ENCODE peak calls at places on chromosomes 2 and 18, in five cellular contexts. One of them, this sample, is unnamed. For H3K27me3, the result is how much of the 10 kb centered on the place peaks cover.

GRCh38 chr2:165640232-165640923 is 153.7 kb downstream of the GALNT3 start:
- DNase-seq in adrenal gland: no peak
- DNase-seq in upper lobe of left lung: no peak
- DNase-seq in tibial nerve: no peak
- DNase-seq in cardiac muscle cell: peak
- DNase-seq in this sample: no peak

GRCh38 chr2:18349421-18349820 is 211.0 kb downstream of the RDH14 start:
- DNase-seq in adrenal gland: no peak
- DNase-seq in upper lobe of left lung: no peak
- DNase-seq in tibial nerve: no peak
- DNase-seq in cardiac muscle cell: peak
- DNase-seq in this sample: no peak

GRCh38 chr2:238462782-238463396 is 36.2 kb downstream of the ASB1 start:
- DNase-seq in adrenal gland: no peak
- DNase-seq in upper lobe of left lung: no peak
- DNase-seq in tibial nerve: peak
- DNase-seq in cardiac muscle cell: peak
- DNase-seq in this sample: peak

GRCh38 chr18:74652392-74652988 is 54.8 kb downstream of the ZNF407 start:
- DNase-seq in adrenal gland: no peak
- DNase-seq in upper lobe of left lung: no peak
- DNase-seq in tibial nerve: peak
- DNase-seq in cardiac muscle cell: peak
- DNase-seq in this sample: no peak

GRCh38 chr2:138829326-138829725 is 49.1 kb upstream of the NXPH2 start:
- DNase-seq in adrenal gland: peak
- DNase-seq in upper lobe of left lung: no peak
- DNase-seq in tibial nerve: no peak
- DNase-seq in cardiac muscle cell: peak
- DNase-seq in this sample: no peak

GRCh38 chr2:191302459-191303155 is 57.4 kb downstream of the MYO1B start:
- DNase-seq in adrenal gland: no peak
- DNase-seq in upper lobe of left lung: no peak
- DNase-seq in tibial nerve: no peak
- DNase-seq in cardiac muscle cell: peak
- DNase-seq in this sample: no peak

GRCh38 chr2:196176142-196176738 is 4.9 kb upstream of the STK17B start:
- DNase-seq in adrenal gland: no peak
- DNase-seq in upper lobe of left lung: peak
- DNase-seq in tibial nerve: no peak
- DNase-seq in cardiac muscle cell: no peak
- DNase-seq in this sample: no peak

GRCh38 chr2:46538393-46538792 is 59.0 kb downstream of the TMEM247 start:
- DNase-seq in adrenal gland: peak
- DNase-seq in upper lobe of left lung: no peak
- DNase-seq in tibial nerve: peak
- DNase-seq in cardiac muscle cell: no peak
- DNase-seq in this sample: no peak

GRCh38 chr2:51350100-51350499 is 318.2 kb upstream of the NRXN1 start:
- DNase-seq in adrenal gland: no peak
- DNase-seq in upper lobe of left lung: no peak
- DNase-seq in tibial nerve: no peak
- DNase-seq in cardiac muscle cell: no peak
- DNase-seq in this sample: no peak

GRCh38 chr2:208671312-208671711 is 264.7 kb downstream of the PTH2R start:
- DNase-seq in adrenal gland: no peak
- DNase-seq in upper lobe of left lung: no peak
- DNase-seq in tibial nerve: no peak
- DNase-seq in cardiac muscle cell: no peak
- DNase-seq in this sample: no peak

GRCh38 chr18:6145645-6146308 is 250.5 kb upstream of the TMEM200C start:
- DNase-seq in adrenal gland: no peak
- DNase-seq in upper lobe of left lung: peak
- DNase-seq in tibial nerve: no peak
- DNase-seq in cardiac muscle cell: no peak
- DNase-seq in this sample: no peak

GRCh38 chr2:203566161-203566560 is 31.1 kb upstream of the RAPH1 start:
- DNase-seq in adrenal gland: no peak
- DNase-seq in upper lobe of left lung: no peak
- DNase-seq in tibial nerve: no peak
- DNase-seq in cardiac muscle cell: no peak
- DNase-seq in this sample: no peak

GRCh38 chr2:181970160-181970794 is 15.4 kb upstream of the PPP1R1C start:
- DNase-seq in adrenal gland: no peak
- DNase-seq in upper lobe of left lung: no peak
- DNase-seq in tibial nerve: no peak
- DNase-seq in cardiac muscle cell: no peak
- DNase-seq in this sample: no peak

GRCh38 chr18:79902640-79903039 is 48.8 kb downstream of the SLC66A2 start:
- DNase-seq in adrenal gland: no peak
- DNase-seq in upper lobe of left lung: peak
- DNase-seq in tibial nerve: no peak
- DNase-seq in cardiac muscle cell: no peak
- DNase-seq in this sample: no peak

GRCh38 chr2:58853420-58853819 is 612.3 kb upstream of the FANCL start:
- DNase-seq in adrenal gland: no peak
- DNase-seq in upper lobe of left lung: no peak
- DNase-seq in tibial nerve: no peak
- DNase-seq in cardiac muscle cell: peak
- DNase-seq in this sample: no peak

GRCh38 chr2:192265751-192266150 is 71.0 kb upstream of the TMEFF2 start:
- DNase-seq in adrenal gland: no peak
- DNase-seq in upper lobe of left lung: no peak
- DNase-seq in tibial nerve: no peak
- DNase-seq in cardiac muscle cell: no peak
- DNase-seq in this sample: no peak

GRCh38 chr18:74897971-74898657 is 300.4 kb downstream of the ZNF407 start:
- DNase-seq in adrenal gland: no peak
- DNase-seq in upper lobe of left lung: no peak
- DNase-seq in tibial nerve: no peak
- DNase-seq in cardiac muscle cell: no peak
- DNase-seq in this sample: peak

GRCh38 chr2:46798041-46798440 is 117.6 kb downstream of the MCFD2 start:
- DNase-seq in adrenal gland: no peak
- DNase-seq in upper lobe of left lung: no peak
- DNase-seq in tibial nerve: no peak
- DNase-seq in cardiac muscle cell: no peak
- DNase-seq in this sample: no peak

GRCh38 chr2:201707753-201708152 is 9.3 kb upstream of the MPP4 start:
- DNase-seq in adrenal gland: no peak
- DNase-seq in upper lobe of left lung: no peak
- DNase-seq in tibial nerve: no peak
- DNase-seq in cardiac muscle cell: no peak
- DNase-seq in this sample: peak

GRCh38 chr18:74596959-74597661 is 560 bp upstream of the ZNF407 start:
- DNase-seq in adrenal gland: peak
- DNase-seq in upper lobe of left lung: peak
- DNase-seq in tibial nerve: peak
- DNase-seq in cardiac muscle cell: peak
- DNase-seq in this sample: peak

GRCh38 chr2:31270871-31271270 is 36.9 kb downstream of the EHD3 start:
- DNase-seq in adrenal gland: no peak
- DNase-seq in upper lobe of left lung: no peak
- DNase-seq in tibial nerve: no peak
- DNase-seq in cardiac muscle cell: no peak
- DNase-seq in this sample: no peak

GRCh38 chr2:151329998-151330397 is 27.4 kb upstream of the TNFAIP6 start:
- DNase-seq in adrenal gland: no peak
- DNase-seq in upper lobe of left lung: no peak
- DNase-seq in tibial nerve: no peak
- DNase-seq in cardiac muscle cell: no peak
- DNase-seq in this sample: no peak

GRCh38 chr2:149924028-149924427 is 336.5 kb upstream of the MMADHC start:
- DNase-seq in adrenal gland: no peak
- DNase-seq in upper lobe of left lung: no peak
- DNase-seq in tibial nerve: no peak
- DNase-seq in cardiac muscle cell: no peak
- DNase-seq in this sample: peak

GRCh38 chr2:19358242-19359020 is at the start of gene OSR1:
- DNase-seq in adrenal gland: peak
- DNase-seq in upper lobe of left lung: peak
- DNase-seq in tibial nerve: no peak
- DNase-seq in cardiac muscle cell: peak
- DNase-seq in this sample: no peak

GRCh38 chr2:127100261-127101047 is 6.5 kb downstream of the BIN1 start:
- DNase-seq in adrenal gland: peak
- DNase-seq in upper lobe of left lung: no peak
- DNase-seq in tibial nerve: no peak
- DNase-seq in cardiac muscle cell: no peak
- DNase-seq in this sample: no peak

GRCh38 chr2:16613475-16613874 is 52.2 kb downstream of the CYRIA start:
- DNase-seq in adrenal gland: no peak
- DNase-seq in upper lobe of left lung: no peak
- DNase-seq in tibial nerve: no peak
- DNase-seq in cardiac muscle cell: no peak
- DNase-seq in this sample: no peak
- TF ChIP-seq CTCF in adrenal gland: peak
- TF ChIP-seq CTCF in upper lobe of left lung: peak
- TF ChIP-seq CTCF in tibial nerve: peak
- TF ChIP-seq CTCF in cardiac muscle cell: peak
- TF ChIP-seq CTCF in this sample: peak

DNA sequence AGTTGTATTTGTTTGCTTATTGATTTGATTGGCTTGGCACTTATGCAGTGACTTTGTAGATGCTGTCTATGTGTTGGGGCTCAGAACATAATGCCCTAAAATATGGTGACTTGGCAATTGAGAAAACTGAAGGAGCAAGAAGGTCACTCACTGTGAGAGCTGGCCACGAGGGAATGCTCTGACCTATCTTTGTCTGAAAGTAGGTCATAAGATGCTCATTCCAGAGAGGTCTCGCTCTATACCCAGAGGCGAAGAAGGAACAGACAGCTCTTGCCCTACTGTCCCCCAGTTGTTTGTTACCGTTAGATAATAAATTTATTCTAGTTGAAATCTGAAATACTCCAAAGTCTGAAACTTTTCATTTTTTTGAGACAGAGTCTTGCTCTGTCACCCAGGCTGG is 158.5 kb downstream of the TGIF1 start:
- DNase-seq in adrenal gland: no peak
- DNase-seq in upper lobe of left lung: no peak
- DNase-seq in tibial nerve: no peak
- DNase-seq in cardiac muscle cell: no peak
- DNase-seq in this sample: no peak
- H3K27me3 ChIP-seq in adrenal gland: under half
- H3K27me3 ChIP-seq in upper lobe of left lung: under half
- H3K27me3 ChIP-seq in tibial nerve: under half
- H3K27me3 ChIP-seq in cardiac muscle cell: under half
- H3K27me3 ChIP-seq in this sample: under half

GRCh38 chr2:132632000-132632649 is 37.9 kb downstream of the LYPD1 start:
- DNase-seq in adrenal gland: no peak
- DNase-seq in upper lobe of left lung: no peak
- DNase-seq in tibial nerve: no peak
- DNase-seq in cardiac muscle cell: no peak
- DNase-seq in this sample: peak
- H3K27ac ChIP-seq in adrenal gland: no peak
- H3K27ac ChIP-seq in upper lobe of left lung: no peak
- H3K27ac ChIP-seq in tibial nerve: no peak
- H3K27ac ChIP-seq in cardiac muscle cell: no peak
- H3K27ac ChIP-seq in this sample: no peak

GRCh38 chr18:31579375-31579774 is 12.3 kb upstream of the TTR start:
- DNase-seq in adrenal gland: no peak
- DNase-seq in upper lobe of left lung: no peak
- DNase-seq in tibial nerve: no peak
- DNase-seq in cardiac muscle cell: no peak
- DNase-seq in this sample: no peak

GRCh38 chr18:31581498-31582197 is 10.0 kb upstream of the TTR start:
- DNase-seq in adrenal gland: peak
- DNase-seq in upper lobe of left lung: no peak
- DNase-seq in tibial nerve: no peak
- DNase-seq in cardiac muscle cell: no peak
- DNase-seq in this sample: peak

GRCh38 chr18:31586616-31587015 is 5.1 kb upstream of the TTR start:
- DNase-seq in adrenal gland: no peak
- DNase-seq in upper lobe of left lung: no peak
- DNase-seq in tibial nerve: no peak
- DNase-seq in cardiac muscle cell: peak
- DNase-seq in this sample: no peak

GRCh38 chr18:31587538-31587937 is 4.1 kb upstream of the TTR start:
- DNase-seq in adrenal gland: no peak
- DNase-seq in upper lobe of left lung: no peak
- DNase-seq in tibial nerve: no peak
- DNase-seq in cardiac muscle cell: no peak
- DNase-seq in this sample: no peak

GRCh38 chr18:31583185-31583854 is 8.4 kb upstream of the TTR start:
- DNase-seq in adrenal gland: no peak
- DNase-seq in upper lobe of left lung: no peak
- DNase-seq in tibial nerve: no peak
- DNase-seq in cardiac muscle cell: no peak
- DNase-seq in this sample: no peak
- TF ChIP-seq CTCF in adrenal gland: no peak
- TF ChIP-seq CTCF in upper lobe of left lung: no peak
- TF ChIP-seq CTCF in tibial nerve: no peak
- TF ChIP-seq CTCF in cardiac muscle cell: no peak
- TF ChIP-seq CTCF in this sample: no peak